ENCODE peak calls at places on chromosomes 5 and 9, in four cellular contexts. B is BJ, H is AG10803, U is stomach. D is an unnamed sample.

GRCh38 chr9:11792870-11793269 is 900.3 kb upstream of the TYRP1 start:
- DNase-seq in B (no peak), H (no peak), U (no peak), D (no peak)

GRCh38 chr9:16136961-16137360 is 584.1 kb downstream of the CCDC171 start:
- DNase-seq in B (no peak), H (peak), U (no peak), D (peak)

GRCh38 chr9:28215921-28216320 is 642.6 kb upstream of the C9orf72 start:
- DNase-seq in B (no peak), H (no peak), U (no peak), D (no peak)

GRCh38 chr9:21813575-21814473 is 11.4 kb downstream of the MTAP start:
- DNase-seq in B (no peak), H (peak), U (peak), D (peak)

GRCh38 chr5:93831449-93831848 is 90.0 kb upstream of the POU5F2 start:
- DNase-seq in B (peak), H (peak), U (no peak), D (peak)

GRCh38 chr5:179227578-179228311 is 117.5 kb downstream of the ADAMTS2 start:
- DNase-seq in B (no peak), H (no peak), U (no peak), D (no peak)

GRCh38 chr5:172687983-172688734 is 47.1 kb downstream of the NEURL1B start:
- DNase-seq in B (no peak), H (no peak), U (no peak), D (no peak)

GRCh38 chr9:134301387-134302129 is 24.7 kb upstream of the RXRA start:
- DNase-seq in B (no peak), H (no peak), U (no peak), D (no peak)

GRCh38 chr9:135590486-135591079 is 29.0 kb downstream of the PAEP start:
- DNase-seq in B (no peak), H (no peak), U (peak), D (no peak)

GRCh38 chr5:34041247-34041972 is 1.6 kb downstream of the C1QTNF3 start:
- DNase-seq in B (no peak), H (no peak), U (no peak), D (no peak)

GRCh38 chr9:18256574-18256973 is 217.4 kb upstream of the ADAMTSL1 start:
- DNase-seq in B (no peak), H (peak), U (no peak), D (peak)

GRCh38 chr5:37772255-37772654 is 67.6 kb downstream of the GDNF start:
- DNase-seq in B (no peak), H (no peak), U (no peak), D (no peak)

GRCh38 chr5:29307498-29307897 is 1886.0 kb upstream of the CDH6 start:
- DNase-seq in B (no peak), H (no peak), U (no peak), D (no peak)

GRCh38 chr9:33510264-33511183 is 13.5 kb upstream of the ANKRD18B start:
- DNase-seq in B (no peak), H (peak), U (peak), D (peak)

GRCh38 chr5:133995341-133995740 is 9.4 kb downstream of the VDAC1 start:
- DNase-seq in B (no peak), H (no peak), U (no peak), D (no peak)

GRCh38 chr9:127974002-127974768 is 6.6 kb downstream of the EEIG1 start:
- DNase-seq in B (no peak), H (no peak), U (no peak), D (no peak)

GRCh38 chr5:62590396-62590795 is 11.8 kb downstream of the LRRC70 start:
- DNase-seq in B (no peak), H (no peak), U (no peak), D (no peak)

GRCh38 chr9:16060457-16061129 is 507.8 kb downstream of the CCDC171 start:
- DNase-seq in B (no peak), H (no peak), U (no peak), D (no peak)

GRCh38 chr9:113548221-113549041 is 84.9 kb downstream of the RGS3 start:
- DNase-seq in B (no peak), H (peak), U (peak), D (no peak)

GRCh38 chr9:18888241-18888794 is 144.7 kb downstream of the SAXO1 start:
- DNase-seq in B (no peak), H (peak), U (no peak), D (no peak)

GRCh38 chr5:108515706-108516105 is 133.8 kb upstream of the FBXL17 start:
- DNase-seq in B (no peak), H (peak), U (no peak), D (no peak)

GRCh38 chr5:68088302-68088701 is 127.3 kb upstream of the PIK3R1 start:
- DNase-seq in B (no peak), H (peak), U (no peak), D (peak)

GRCh38 chr5:107088907-107089306 is 581.8 kb downstream of the EFNA5 start:
- DNase-seq in B (no peak), H (no peak), U (no peak), D (no peak)

GRCh38 chr5:91486638-91487037 is 103.5 kb upstream of the ARRDC3 start:
- DNase-seq in B (no peak), H (peak), U (no peak), D (no peak)

GRCh38 chr5:166786178-166786577 is 1505.3 kb upstream of the WWC1 start:
- DNase-seq in B (no peak), H (no peak), U (no peak), D (no peak)

GRCh38 chr5:73796164-73797141 is 170.5 kb downstream of the ARHGEF28 start:
- DNase-seq in B (peak), H (peak), U (peak), D (peak)

GRCh38 chr5:115419794-115420585 is 123.5 kb upstream of the CCDC112 start:
- DNase-seq in B (peak), H (peak), U (no peak), D (peak)

GRCh38 chr9:126745574-126746411 is 59.0 kb upstream of the ZBTB43 start:
- DNase-seq in B (no peak), H (no peak), U (no peak), D (no peak)

GRCh38 chr5:39376293-39376714 is 12.0 kb upstream of the C9 start:
- DNase-seq in B (no peak), H (no peak), U (no peak), D (peak)

GRCh38 chr9:2859776-2860379 is 16.0 kb upstream of the PUM3 start:
- DNase-seq in B (no peak), H (peak), U (peak), D (peak)

DNA sequence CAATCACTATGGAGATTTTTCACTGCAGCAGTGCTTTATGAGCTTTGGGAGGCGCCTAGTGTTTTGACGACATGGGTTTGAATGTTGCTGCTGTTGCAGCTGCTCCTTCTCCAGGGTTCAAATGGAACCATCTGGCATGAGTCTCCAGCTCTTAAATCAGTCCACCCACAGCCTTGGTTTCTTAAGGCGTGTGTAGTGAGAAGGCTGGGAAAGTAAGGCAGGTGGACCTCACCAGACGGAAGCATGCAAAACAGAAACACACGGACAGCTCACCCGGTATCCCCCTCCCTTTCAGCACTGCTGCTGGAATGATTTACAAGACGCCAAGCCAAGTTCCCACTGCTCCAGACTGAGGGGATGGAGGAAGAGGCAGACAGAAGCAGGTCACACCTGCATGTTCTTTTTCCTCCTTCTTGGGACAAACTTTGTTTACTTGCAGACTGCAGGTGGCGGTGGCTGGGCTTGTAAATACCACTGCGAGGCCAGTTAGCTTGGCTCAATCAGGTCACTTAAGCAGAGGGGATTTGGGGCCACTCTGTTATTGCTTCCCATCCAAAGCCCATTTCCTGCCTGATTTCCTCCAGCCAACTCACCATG is 47.4 kb downstream of the ADAM19 start:
- DNase-seq in B (no peak), H (peak), U (no peak), D (no peak)
- TF ChIP-seq CTCF in B (no peak), H (no peak), U (no peak), D (no peak)

GRCh38 chr9:137303893-137304382 is 1.9 kb upstream of the NRARP start:
- DNase-seq in B (no peak), H (no peak), U (no peak), D (no peak)

GRCh38 chr9:137304383-137305059 is 2.5 kb upstream of the NRARP start:
- DNase-seq in B (no peak), H (no peak), U (no peak), D (no peak)

GRCh38 chr9:137305788-137306545 is 3.9 kb upstream of the NRARP start:
- DNase-seq in B (no peak), H (no peak), U (no peak), D (no peak)

GRCh38 chr9:137306546-137307254 is 4.6 kb upstream of the NRARP start:
- DNase-seq in B (no peak), H (no peak), U (no peak), D (no peak)

GRCh38 chr9:137305060-137305787 is 3.2 kb upstream of the NRARP start:
- DNase-seq in B (no peak), H (no peak), U (peak), D (peak)
- TF ChIP-seq CTCF in B (peak), H (no peak), U (no peak), D (no peak)

GRCh38 chr5:140000332-140000731 is 42.8 kb downstream of the NRG2 start:
- DNase-seq in B (no peak), H (no peak), U (no peak), D (no peak)

GRCh38 chr5:140005145-140005591 is 37.9 kb downstream of the NRG2 start:
- DNase-seq in B (no peak), H (no peak), U (no peak), D (no peak)

GRCh38 chr5:140007311-140007710 is 35.8 kb downstream of the NRG2 start:
- DNase-seq in B (no peak), H (no peak), U (no peak), D (no peak)

GRCh38 chr5:140004174-140004573 is 38.9 kb downstream of the NRG2 start:
- DNase-seq in B (no peak), H (no peak), U (no peak), D (no peak)

GRCh38 chr5:140003519-140003918 is 39.6 kb downstream of the NRG2 start:
- DNase-seq in B (no peak), H (no peak), U (no peak), D (no peak)
- TF ChIP-seq CTCF in B (no peak), H (no peak), U (no peak), D (no peak)

GRCh38 chr5:141374627-141375026 is 936 bp downstream of the PCDHGA6 start:
- DNase-seq in B (no peak), H (no peak), U (no peak), D (no peak)

GRCh38 chr5:141371572-141372475 is 1.8 kb downstream of the PCDHGB3 start:
- DNase-seq in B (no peak), H (no peak), U (no peak), D (no peak)

GRCh38 chr5:141369994-141370848 is at the start of gene PCDHGB3:
- DNase-seq in B (no peak), H (peak), U (no peak), D (peak)

DNA sequence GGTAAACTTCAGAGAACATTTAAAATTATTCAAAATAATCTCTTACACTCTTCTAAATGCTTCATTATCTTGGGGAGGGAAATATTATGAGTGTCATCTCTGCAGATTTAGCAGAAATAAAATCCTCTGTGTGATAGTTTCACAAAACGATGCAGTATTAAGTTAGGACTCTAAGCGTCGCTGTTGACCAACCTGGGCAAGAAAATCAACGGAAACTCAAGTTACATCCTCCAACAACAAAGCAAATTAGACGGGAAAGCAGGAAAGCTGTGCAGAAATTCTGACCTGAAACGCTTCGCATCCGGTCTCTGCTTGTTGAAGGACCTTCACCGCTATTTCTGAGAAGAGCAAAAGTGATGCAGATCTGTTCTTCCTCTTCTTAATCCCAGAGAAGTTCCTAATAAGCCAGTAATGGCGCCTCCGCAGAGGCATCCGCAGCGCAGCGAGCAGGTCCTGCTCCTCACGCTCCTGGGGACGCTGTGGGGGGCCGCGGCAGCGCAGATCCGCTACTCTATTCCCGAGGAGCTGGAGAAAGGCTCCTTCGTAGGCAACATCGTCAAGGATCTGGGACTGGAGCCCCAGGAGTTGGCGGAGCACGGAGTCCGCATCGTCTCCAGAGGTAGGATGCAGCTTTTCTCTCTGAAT is at the start of gene PCDHGA6:
- DNase-seq in B (no peak), H (peak), U (no peak), D (no peak)
- TF ChIP-seq CTCF in B (peak), H (peak), U (no peak), D (peak)

D was measured in HFFc6.